ENCODE peak calls at places on chromosomes 16 and 17, in five cellular contexts. P, K, F, C and J are unnamed samples.

GRCh38 chr16:61146429-61146828 is 889.8 kb downstream of the CDH8 start:
- DNase-seq in P (no peak), C (no peak), K (no peak), F (no peak), J (no peak)

GRCh38 chr16:301235-301634 is 18.3 kb downstream of the PDIA2 start:
- DNase-seq in C (no peak), K (no peak), P (no peak), F (no peak), J (no peak)

GRCh38 chr16:4787068-4787467 is 1.1 kb downstream of the SEPTIN12 start:
- DNase-seq in K (no peak), C (no peak), F (no peak), P (no peak), J (no peak)

GRCh38 chr17:40260528-40260927 is 27.2 kb upstream of the CDC6 start:
- DNase-seq in K (no peak), C (no peak), P (no peak), F (no peak), J (no peak)

GRCh38 chr16:192686-193085 is 12.4 kb downstream of the HBQ1 start:
- DNase-seq in P (no peak), C (no peak), K (no peak), F (no peak), J (no peak)

GRCh38 chr16:71276589-71277334 is 12.4 kb downstream of the CMTR2 start:
- DNase-seq in C (no peak), P (no peak), K (no peak), F (no peak), J (no peak)

GRCh38 chr17:47742319-47743181 is 9.5 kb downstream of the TBX21 start:
- DNase-seq in C (no peak), P (no peak), F (peak; percentile 81), K (no peak), J (peak; percentile 6)

GRCh38 chr16:25855063-25855462 is 163.3 kb downstream of the HS3ST4 start:
- DNase-seq in P (no peak), K (no peak), F (no peak), C (no peak), J (no peak)

GRCh38 chr17:65867014-65867413 is 305.6 kb upstream of the AXIN2 start:
- DNase-seq in C (no peak), P (no peak), F (no peak), K (no peak), J (no peak)

GRCh38 chr16:66649167-66649566 is 44.7 kb downstream of the CMTM3 start:
- DNase-seq in P (no peak), C (no peak), K (no peak), F (no peak), J (no peak)

GRCh38 chr17:16464001-16464640 is 27.9 kb downstream of the LRRC75A start:
- DNase-seq in K (no peak), P (no peak), C (no peak), F (no peak), J (no peak)

GRCh38 chr16:88790312-88791150 is 5.5 kb upstream of the PIEZO1 start:
- DNase-seq in K (no peak), P (peak; percentile 62), F (peak; percentile 94), C (peak; percentile 58), J (no peak)

GRCh38 chr17:69406906-69407305 is 7.6 kb upstream of the MAP2K6 start:
- DNase-seq in K (no peak), P (no peak), C (no peak), F (no peak), J (no peak)

GRCh38 chr17:39665642-39666221 is 583 bp downstream of the TCAP start:
- DNase-seq in F (peak; percentile 77), C (no peak), P (no peak), K (no peak), J (no peak)

GRCh38 chr17:68292689-68293040 is 1.4 kb downstream of the ARSG start:
- DNase-seq in P (no peak), C (no peak), K (no peak), F (no peak), J (no peak)

GRCh38 chr17:45248132-45248936 is 13.6 kb downstream of the SPATA32 start:
- DNase-seq in F (peak; percentile 96), K (no peak), C (peak; percentile 76), P (peak; percentile 83), J (peak; percentile 66)

GRCh38 chr17:40427002-40427491 is 9.4 kb upstream of the TOP2A start:
- DNase-seq in K (no peak), C (no peak), P (no peak), F (no peak), J (no peak)

GRCh38 chr17:47686276-47686635 is 7.7 kb upstream of the TBKBP1 start:
- DNase-seq in F (no peak), K (no peak), P (no peak), C (no peak), J (no peak)

GRCh38 chr16:16095646-16096045 is 127.6 kb downstream of the ABCC6 start:
- DNase-seq in P (no peak), K (no peak), C (no peak), F (no peak), J (no peak)

GRCh38 chr16:81440888-81441663 is 3.5 kb upstream of the CMIP start:
- DNase-seq in F (no peak), C (no peak), K (no peak), P (no peak), J (no peak)

GRCh38 chr17:77948690-77949114 is 9.8 kb upstream of the TNRC6C start:
- DNase-seq in K (no peak), P (no peak), C (no peak), F (no peak), J (no peak)

GRCh38 chr17:82881900-82882714 is 42.3 kb upstream of the ZNF750 start:
- DNase-seq in F (peak; percentile 77), K (no peak), C (peak; percentile 63), P (peak; percentile 51), J (no peak)

GRCh38 chr16:66476328-66477027 is 49.4 kb downstream of the BEAN1 start:
- DNase-seq in K (no peak), F (peak; percentile 82), C (no peak), P (no peak), J (no peak)

DNA sequence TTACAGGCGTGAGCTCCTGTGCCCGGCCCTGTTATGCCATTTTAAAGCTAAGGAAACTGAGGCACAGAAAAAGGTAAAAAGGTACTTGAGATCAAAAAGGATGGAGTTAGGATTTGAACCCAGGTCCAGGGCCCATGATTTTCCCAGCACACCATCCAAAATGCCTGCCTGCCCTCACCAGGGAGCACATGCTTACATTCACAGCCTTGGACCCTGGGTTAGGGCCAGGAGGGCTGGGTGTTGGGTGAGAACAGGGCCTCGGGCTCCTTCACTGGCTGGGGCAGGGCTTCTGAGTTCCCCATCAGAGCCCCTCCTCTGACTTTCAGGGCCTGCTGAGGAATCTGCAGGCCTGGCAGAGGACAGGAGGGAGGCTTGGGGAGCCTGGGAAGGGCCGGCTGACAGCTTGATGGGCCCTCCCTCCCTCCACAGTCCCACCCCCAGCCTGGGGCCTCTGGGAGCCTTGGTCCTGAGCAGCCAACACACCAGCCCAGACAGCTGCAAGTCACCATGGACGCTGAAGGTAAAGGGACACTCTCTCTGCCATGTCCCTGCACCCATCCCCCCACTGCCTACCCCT is at the start of gene QPRT:
- DNase-seq in C (no peak), F (no peak), K (peak; percentile 81), P (peak; percentile 71), J (no peak)
- TF ChIP-seq POLR2AphosphoS5 in C (no peak), F (no peak), K (peak; percentile 84), P (no peak), J (no peak)

GRCh38 chr17:7237761-7238417 is 1.4 kb downstream of the PHF23 start:
- DNase-seq in P (peak; percentile 91), F (peak; percentile 97), K (no peak), C (peak; percentile 85), J (no peak)

GRCh38 chr17:7237266-7237760 is 1.9 kb downstream of the PHF23 start:
- DNase-seq in K (no peak), P (no peak), F (no peak), C (no peak), J (no peak)

GRCh38 chr17:7238418-7239090 is 703 bp downstream of the PHF23 start:
- DNase-seq in K (no peak), F (no peak), C (no peak), P (no peak), J (no peak)

GRCh38 chr17:7235693-7236665 is 1.7 kb upstream of the DVL2 start:
- DNase-seq in P (no peak), K (no peak), F (peak; percentile 75), C (no peak), J (no peak)

GRCh38 chr17:7236808-7237207 is 2.4 kb downstream of the PHF23 start:
- DNase-seq in P (no peak), C (no peak), K (no peak), F (peak; percentile 78), J (no peak)
- H3K27ac ChIP-seq in P (peak overlapping the region; percentile 96), C (peak overlapping the region; percentile 88), K (no peak overlapping the region), F (no peak overlapping the region), J (peak overlapping the region; percentile 97)

DNA sequence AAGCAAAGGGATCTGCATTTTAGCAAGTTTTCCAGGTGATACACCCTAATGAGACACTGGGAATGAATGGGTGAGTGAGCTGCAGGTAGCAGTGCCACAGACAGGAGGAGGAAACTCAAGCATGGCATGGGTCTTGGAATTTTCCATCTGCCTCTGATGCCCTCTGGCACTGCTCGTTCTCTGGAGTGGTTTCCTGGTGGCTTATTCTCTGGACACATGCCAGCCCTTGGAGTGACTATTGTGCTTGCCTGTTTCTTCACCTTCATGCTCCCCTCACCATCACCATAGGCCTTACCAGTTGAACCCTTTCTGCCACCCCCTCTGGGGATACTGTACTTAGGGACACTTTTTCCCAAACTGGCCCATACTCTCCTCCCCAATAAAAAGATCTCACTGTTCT is 1.6 kb downstream of the COASY start:
- DNase-seq in C (peak; percentile 80), F (no peak), K (no peak), P (peak; percentile 40), J (peak; percentile 91)
- TF ChIP-seq POLR2AphosphoS5 in C (peak; percentile 22), F (no peak), K (no peak), P (no peak), J (no peak)

GRCh38 chr16:57994778-57995177 is 5.7 kb downstream of the ZNF319 start:
- DNase-seq in F (peak; percentile 92), P (peak; percentile 51), K (no peak), C (peak; percentile 59), J (no peak)

GRCh38 chr16:57997176-57997527 is 3.3 kb downstream of the ZNF319 start:
- DNase-seq in P (no peak), C (no peak), K (no peak), F (peak; percentile 82), J (no peak)

GRCh38 chr16:57997528-57998265 is 2.8 kb downstream of the ZNF319 start:
- DNase-seq in P (no peak), C (no peak), K (no peak), F (peak; percentile 81), J (no peak)

GRCh38 chr16:57995721-57996405 is 4.6 kb downstream of the ZNF319 start:
- DNase-seq in F (peak; percentile 72), P (no peak), K (no peak), C (no peak), J (no peak)

DNA sequence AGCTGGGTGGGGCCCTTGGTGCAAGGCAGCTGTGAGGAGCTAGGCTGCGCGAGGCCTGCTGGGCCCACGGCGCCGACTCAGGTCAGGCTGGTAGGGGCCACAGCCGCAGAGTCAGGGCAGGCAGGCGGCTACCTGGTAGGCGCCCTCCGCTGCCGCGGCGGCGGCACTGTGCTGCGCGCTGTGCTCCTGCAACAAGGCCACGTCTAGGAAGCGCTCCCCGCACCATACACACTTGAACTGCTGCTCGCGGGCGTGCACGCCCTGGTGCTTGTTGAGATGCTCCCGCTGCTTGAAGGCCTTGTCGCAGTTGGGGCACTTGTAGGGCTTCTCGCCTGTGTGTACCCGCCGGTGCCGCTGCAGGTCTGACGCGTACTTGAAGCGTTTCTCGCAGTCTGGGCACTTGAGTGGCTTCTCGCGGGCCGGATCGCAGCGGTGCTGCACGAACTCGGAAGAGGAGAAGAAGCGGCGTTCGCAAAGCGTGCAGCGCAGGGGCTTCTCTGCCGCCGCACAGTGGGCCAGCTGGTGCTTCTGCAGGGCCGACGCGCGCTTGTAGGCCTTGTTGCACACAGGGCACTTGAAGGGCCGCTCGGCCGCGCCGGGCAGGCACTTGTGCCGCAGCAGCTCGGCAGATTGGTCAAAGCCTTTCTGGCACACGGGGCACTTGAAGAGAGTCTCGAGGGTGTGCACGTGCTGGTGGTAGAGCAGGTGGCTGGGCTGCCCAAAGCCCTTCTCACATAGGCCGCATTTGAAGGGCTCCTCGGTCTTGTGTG is 3.9 kb downstream of the ZNF319 start:
- DNase-seq in F (peak; percentile 78), K (no peak), P (no peak), C (no peak), J (no peak)
- H3K27ac ChIP-seq in F (no peak overlapping the region), K (no peak overlapping the region), P (no peak overlapping the region), C (no peak overlapping the region), J (no peak overlapping the region)